ENCODE peak calls at places on chromosomes 1 and 21, in six cellular contexts. O, Q, E, W, A and I are unnamed samples.

GRCh38 chr1:161399257-161399998 is 31.8 kb upstream of the CFAP126 start:
- DNase-seq in E (peak), A (peak), O (peak), W (peak), Q (peak), I (peak)

GRCh38 chr1:87208936-87209335 is 119.7 kb upstream of the LMO4 start:
- DNase-seq in A (no peak), E (no peak), Q (no peak), O (no peak), W (no peak), I (no peak)

GRCh38 chr1:71650126-71650525 is 569.3 kb upstream of the ZRANB2 start:
- DNase-seq in O (no peak), A (no peak), E (no peak), W (no peak), Q (no peak), I (no peak)

GRCh38 chr1:218347713-218348627 is 2.8 kb downstream of the TGFB2 start:
- DNase-seq in Q (peak), E (no peak), O (no peak), W (no peak), A (no peak), I (no peak)

GRCh38 chr1:172203135-172203823 is 217.2 kb upstream of the C1orf105 start:
- DNase-seq in Q (no peak), E (no peak), A (no peak), O (no peak), W (no peak), I (no peak)

GRCh38 chr1:186375929-186376330 is 292 bp downstream of the ODR4 start:
- DNase-seq in A (no peak), Q (no peak), E (no peak), O (no peak), W (no peak), I (no peak)

GRCh38 chr1:162158624-162159271 is 89.3 kb downstream of the NOS1AP start:
- DNase-seq in W (no peak), A (no peak), Q (no peak), O (no peak), E (no peak), I (no peak)

GRCh38 chr21:27315373-27315772 is 348.5 kb upstream of the ADAMTS5 start:
- DNase-seq in E (no peak), O (no peak), W (no peak), Q (no peak), A (no peak), I (no peak)

GRCh38 chr1:7299329-7299799 is 471.7 kb upstream of the VAMP3 start:
- DNase-seq in Q (peak), A (no peak), W (no peak), O (no peak), E (no peak), I (no peak)

GRCh38 chr1:241706967-241707366 is 54.9 kb downstream of the WDR64 start:
- DNase-seq in O (no peak), Q (no peak), W (no peak), E (no peak), A (no peak), I (no peak)

GRCh38 chr1:50183734-50184133 is 75.0 kb downstream of the ELAVL4 start:
- DNase-seq in A (no peak), W (no peak), O (no peak), E (no peak), Q (no peak), I (no peak)

GRCh38 chr1:177723533-177723932 is 246.3 kb downstream of the SEC16B start:
- DNase-seq in W (no peak), A (no peak), Q (no peak), E (no peak), O (no peak), I (no peak)

GRCh38 chr1:168321945-168322344 is 41.3 kb downstream of the TBX19 start:
- DNase-seq in E (peak), O (no peak), A (no peak), W (peak), Q (no peak), I (no peak)

GRCh38 chr1:190429932-190430331 is 47.7 kb downstream of the BRINP3 start:
- DNase-seq in O (no peak), W (no peak), Q (no peak), A (no peak), E (no peak), I (no peak)

GRCh38 chr1:93574991-93575390 is 106.6 kb downstream of the BCAR3 start:
- DNase-seq in A (no peak), Q (no peak), E (no peak), W (no peak), O (no peak), I (no peak)

GRCh38 chr1:47532831-47533175 is 95.0 kb downstream of the FOXD2 start:
- DNase-seq in A (no peak), O (no peak), W (no peak), Q (no peak), E (no peak), I (no peak)

GRCh38 chr21:14353712-14354111 is 29.2 kb downstream of the HSPA13 start:
- DNase-seq in O (no peak), A (no peak), Q (no peak), W (no peak), E (no peak), I (no peak)

GRCh38 chr21:27365394-27365793 is 398.5 kb upstream of the ADAMTS5 start:
- DNase-seq in O (no peak), A (no peak), W (no peak), Q (no peak), E (no peak), I (no peak)

GRCh38 chr1:160747717-160748116 is 8.7 kb downstream of the SLAMF7 start:
- DNase-seq in W (no peak), E (no peak), A (no peak), O (no peak), Q (no peak), I (no peak)

GRCh38 chr1:70353641-70354331 is 736 bp downstream of the ANKRD13C start:
- DNase-seq in E (peak), Q (no peak), O (peak), W (peak), A (peak), I (no peak)

GRCh38 chr1:112935474-112936289 is 20.3 kb downstream of the SLC16A1 start:
- DNase-seq in E (peak), Q (no peak), W (no peak), O (no peak), A (no peak), I (no peak)

GRCh38 chr1:46615735-46616134 is 876 bp downstream of the MOB3C start:
- DNase-seq in Q (no peak), A (no peak), E (no peak), W (no peak), O (no peak), I (no peak)

GRCh38 chr1:246647513-246647912 is 76.7 kb upstream of the SCCPDH start:
- DNase-seq in O (no peak), W (no peak), E (no peak), Q (no peak), A (no peak), I (no peak)

GRCh38 chr1:28296401-28297220 is 32.2 kb upstream of the MED18 start:
- DNase-seq in W (peak), A (no peak), Q (peak), O (no peak), E (peak), I (no peak)

GRCh38 chr1:2267862-2268261 is 39.7 kb downstream of the SKI start:
- DNase-seq in A (no peak), E (no peak), O (no peak), W (no peak), Q (no peak), I (no peak)

GRCh38 chr1:215022723-215023122 is 59.8 kb upstream of the KCNK2 start:
- DNase-seq in W (no peak), O (no peak), A (no peak), E (no peak), Q (no peak), I (no peak)

GRCh38 chr1:48018799-48019198 is 21.6 kb upstream of the TRABD2B start:
- DNase-seq in O (no peak), W (no peak), E (no peak), Q (no peak), A (no peak), I (no peak)

GRCh38 chr1:161198877-161199431 is at the start of gene ADAMTS4:
- DNase-seq in A (no peak), O (no peak), W (no peak), Q (peak), E (no peak), I (no peak)

GRCh38 chr1:22262583-22262982 is 119.7 kb upstream of the WNT4 start:
- DNase-seq in O (no peak), W (no peak), Q (no peak), E (no peak), A (no peak), I (no peak)

GRCh38 chr21:28971171-28971570 is 21.5 kb downstream of the LTN1 start:
- DNase-seq in O (no peak), E (no peak), Q (no peak), W (no peak), A (no peak), I (no peak)

GRCh38 chr1:216929870-216930582 is 206.8 kb upstream of the ESRRG start:
- DNase-seq in E (no peak), Q (no peak), O (no peak), A (no peak), W (no peak), I (no peak)

GRCh38 chr1:77832889-77833288 is 53.4 kb downstream of the MIGA1 start:
- DNase-seq in E (peak), Q (no peak), W (no peak), A (no peak), O (no peak), I (no peak)

DNA sequence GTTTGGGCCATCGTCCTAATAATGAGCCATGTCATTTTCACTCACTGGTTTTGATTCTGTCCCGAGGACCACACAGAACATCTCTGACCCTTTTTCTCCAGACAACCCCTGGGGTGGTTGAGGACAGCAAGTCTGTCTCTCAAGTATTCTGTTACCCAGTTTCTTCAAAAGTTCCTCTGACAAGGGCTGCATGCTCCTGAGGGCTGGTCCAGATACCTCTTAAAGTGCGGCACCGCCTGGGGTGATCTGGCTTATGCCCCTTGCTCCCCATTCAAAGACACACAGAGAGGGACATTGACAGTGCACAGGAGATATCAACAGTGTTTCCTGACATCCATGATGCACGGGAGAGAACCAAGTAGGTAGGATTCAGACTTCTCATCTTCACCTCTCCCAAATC is 132.9 kb upstream of the EDN2 start:
- DNase-seq in O (no peak), E (no peak), W (no peak), Q (peak), A (no peak), I (no peak)
- TF ChIP-seq POLR2AphosphoS5 in O (no peak), E (no peak), W (no peak), Q (no peak), A (no peak), I (no peak)

GRCh38 chr1:207433435-207433834 is 20.7 kb upstream of the CR2 start:
- DNase-seq in E (no peak), O (no peak), Q (no peak), W (no peak), A (no peak), I (no peak)
- TF ChIP-seq TAF1 in E (no peak), O (no peak), Q (no peak), W (no peak), A (no peak), I (no peak)

GRCh38 chr21:38765056-38765455 is 40.7 kb upstream of the ETS2 start:
- DNase-seq in A (no peak), W (no peak), O (no peak), Q (no peak), E (no peak), I (no peak)

GRCh38 chr21:38769253-38769780 is 36.4 kb upstream of the ETS2 start:
- DNase-seq in O (no peak), A (no peak), Q (no peak), W (no peak), E (no peak), I (no peak)

GRCh38 chr21:38770660-38771059 is 35.1 kb upstream of the ETS2 start:
- DNase-seq in W (no peak), O (no peak), A (no peak), E (no peak), Q (no peak), I (no peak)

GRCh38 chr21:38768385-38769071 is 37.2 kb upstream of the ETS2 start:
- DNase-seq in W (no peak), E (no peak), A (no peak), O (no peak), Q (no peak), I (no peak)

DNA sequence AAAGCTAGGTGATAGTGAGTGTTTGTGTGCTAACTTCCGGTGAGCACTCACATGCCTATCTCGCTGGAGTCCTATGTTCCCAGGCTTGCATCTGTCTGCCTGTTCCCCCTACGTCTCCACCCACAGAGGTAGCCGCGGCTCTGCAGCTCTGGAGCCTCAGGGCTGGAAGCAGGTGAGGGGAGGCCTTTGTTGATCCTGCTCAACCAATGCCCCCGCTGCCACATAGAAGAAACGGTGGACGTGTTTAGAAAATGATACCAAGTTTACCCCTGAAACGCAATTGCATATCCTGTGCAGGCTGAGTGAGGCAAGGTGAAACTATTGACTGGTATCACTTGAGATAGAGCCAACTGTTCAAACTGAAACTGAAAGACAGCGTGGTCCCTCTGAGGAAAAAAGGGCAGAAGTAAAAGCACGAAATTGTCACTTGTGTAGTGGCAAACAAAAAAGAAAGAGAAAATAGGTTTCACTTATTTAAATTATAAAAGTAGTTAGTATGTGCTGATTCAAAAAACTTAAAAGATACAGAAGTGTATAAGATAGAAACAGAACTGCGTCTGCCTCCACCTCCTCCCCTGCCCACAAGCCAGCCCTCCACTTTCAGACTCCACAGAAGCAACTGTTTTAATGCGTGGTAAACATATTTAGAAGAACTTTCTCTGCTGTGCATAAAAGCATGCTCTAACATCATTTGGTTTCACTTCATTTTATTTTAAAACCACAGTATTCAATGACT is 38.6 kb upstream of the ETS2 start:
- DNase-seq in E (no peak), O (peak), W (peak), A (peak), Q (no peak), I (peak)
- TF ChIP-seq POLR2A in E (no peak), O (no peak), W (no peak), A (no peak), Q (no peak), I (no peak)

GRCh38 chr1:114670083-114671010 is 498 bp upstream of the DENND2C start:
- DNase-seq in O (peak), W (peak), Q (peak), A (peak), E (peak), I (peak)
- TF ChIP-seq POLR2AphosphoS5 in O (no peak), W (no peak), Q (no peak), A (no peak), E (no peak), I (no peak)

DNA sequence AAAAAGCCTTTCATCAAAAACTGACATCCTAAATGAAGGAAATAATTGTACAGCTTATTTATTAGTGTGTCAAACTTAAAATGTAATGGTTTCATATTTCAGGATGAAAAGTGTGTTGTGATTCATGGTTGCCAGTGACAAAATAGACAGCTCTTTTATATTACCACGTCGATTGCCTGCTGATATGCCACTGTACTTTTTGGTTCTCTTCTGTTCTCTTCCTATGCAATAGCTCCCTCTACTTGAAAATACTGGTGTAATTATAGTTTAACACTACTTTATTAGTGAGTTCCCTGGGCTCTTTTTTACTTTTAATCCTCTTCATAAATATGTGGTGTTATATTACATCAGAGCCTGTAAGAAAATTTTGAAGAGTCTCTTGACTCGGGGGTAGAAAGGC is 111.3 kb downstream of the PATJ start:
- DNase-seq in O (no peak), A (no peak), Q (no peak), E (peak), W (no peak), I (no peak)
- TF ChIP-seq TAF1 in O (no peak), A (no peak), Q (no peak), E (no peak), W (no peak), I (no peak)

DNA sequence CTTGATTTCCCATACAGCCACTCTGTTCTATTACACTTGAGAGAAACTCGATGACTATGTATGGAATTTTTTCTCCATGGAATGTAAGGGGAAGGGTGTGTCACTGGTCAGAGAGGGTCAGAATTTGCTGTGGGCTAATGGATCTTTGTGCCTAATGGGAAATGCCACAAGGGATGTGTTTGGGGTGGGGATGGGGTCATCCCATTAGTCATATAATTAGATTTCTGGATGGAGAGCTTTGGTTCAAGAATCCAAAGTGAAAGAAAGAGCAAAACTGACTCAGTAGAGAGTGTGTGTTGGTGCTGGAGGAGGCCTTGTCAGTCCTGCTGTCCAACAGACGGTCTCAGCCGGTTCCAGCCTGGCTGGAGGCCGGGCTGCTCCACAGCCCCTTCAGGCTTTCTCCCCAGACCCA is 86.3 kb downstream of the LAMC2 start:
- DNase-seq in O (no peak), E (no peak), A (no peak), Q (no peak), W (no peak), I (no peak)
- TF ChIP-seq POLR2A in O (no peak), E (no peak), A (no peak), Q (no peak), W (no peak), I (no peak)

GRCh38 chr1:64983110-64983509 is 16.8 kb upstream of the JAK1 start:
- DNase-seq in W (peak), A (no peak), Q (no peak), O (no peak), E (peak), I (no peak)
- TF ChIP-seq POLR2AphosphoS5 in W (no peak), A (no peak), Q (no peak), O (no peak), E (no peak), I (no peak)

GRCh38 chr1:240567066-240567465 is 44.9 kb downstream of the GREM2 start:
- DNase-seq in W (no peak), A (no peak), E (no peak), Q (no peak), O (no peak), I (no peak)

GRCh38 chr1:240562779-240563178 is 49.2 kb downstream of the GREM2 start:
- DNase-seq in E (no peak), Q (no peak), W (no peak), O (no peak), A (no peak), I (no peak)

GRCh38 chr1:240559781-240560180 is 52.2 kb downstream of the GREM2 start:
- DNase-seq in Q (no peak), E (no peak), W (no peak), O (no peak), A (no peak), I (no peak)

DNA sequence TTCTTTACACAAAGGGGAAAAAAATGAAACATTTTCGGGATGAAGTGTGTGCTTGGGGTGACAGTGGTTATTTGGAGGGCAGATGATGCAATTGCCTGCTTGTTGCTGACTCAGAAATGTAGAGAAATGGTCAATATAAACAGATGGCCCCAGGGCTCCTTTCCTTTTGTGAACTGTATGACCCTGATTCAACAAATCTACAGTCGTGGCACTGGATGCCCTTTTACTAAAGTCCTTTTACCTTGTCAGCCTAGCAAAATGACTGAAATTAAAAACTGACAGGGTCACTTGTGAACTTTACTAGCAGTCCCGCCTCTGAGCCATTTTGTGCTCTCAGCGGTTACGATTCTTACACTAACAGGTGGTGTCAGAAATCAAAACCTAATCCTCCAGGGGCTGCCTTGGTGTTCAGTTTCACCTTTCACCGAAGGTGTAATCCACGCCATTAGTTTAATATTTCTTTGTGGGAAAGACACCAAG is 49.8 kb downstream of the GREM2 start:
- DNase-seq in O (no peak), W (no peak), A (no peak), Q (no peak), E (no peak), I (no peak)
- TF ChIP-seq TAF1 in O (no peak), W (no peak), A (no peak), Q (no peak), E (no peak), I (no peak)